ENCODE peak calls at places on chromosomes 6 and 20, in seven cellular contexts. V is tibial nerve, F is upper lobe of left lung, P is transverse colon, C is stomach, B is A549, R is sigmoid colon. S is an unnamed sample.

GRCh38 chr6:12545141-12545540 is 171.4 kb upstream of the PHACTR1 start:
- DNase-seq in P (no peak), V (no peak), R (no peak), C (no peak), F (no peak), B (no peak), S (no peak)

GRCh38 chr6:158312672-158313397 is 570 bp downstream of the TULP4 start:
- DNase-seq in F (no peak), R (no peak), P (no peak), C (no peak), V (no peak), B (no peak), S (no peak)

GRCh38 chr6:159463440-159463839 is 229.6 kb downstream of the SOD2 start:
- DNase-seq in V (no peak), R (no peak), F (no peak), B (peak; percentile 5), P (no peak), C (no peak), S (no peak)

GRCh38 chr6:136782021-136782770 is 10.1 kb downstream of the MAP3K5 start:
- DNase-seq in C (no peak), F (no peak), V (no peak), B (no peak), R (no peak), P (no peak), S (no peak)

GRCh38 chr20:18637296-18637695 is 49.4 kb downstream of the DTD1 start:
- DNase-seq in R (no peak), V (no peak), F (no peak), P (no peak), B (no peak), C (no peak), S (no peak)

GRCh38 chr6:131288214-131288613 is 152.9 kb downstream of the AKAP7 start:
- DNase-seq in V (no peak), F (no peak), P (no peak), R (no peak), B (no peak), C (no peak), S (no peak)

GRCh38 chr20:45387274-45387673 is 9.1 kb upstream of the TP53TG5 start:
- DNase-seq in R (no peak), P (no peak), F (no peak), V (no peak), C (no peak), B (no peak), S (no peak)

GRCh38 chr20:5513975-5514516 is 197.3 kb upstream of the PROKR2 start:
- DNase-seq in C (no peak), F (no peak), R (no peak), P (peak; percentile 49), V (no peak), B (peak; percentile 88), S (no peak)

GRCh38 chr6:1796706-1797529 is 187.2 kb downstream of the FOXC1 start:
- DNase-seq in F (no peak), R (no peak), C (no peak), V (no peak), P (peak; percentile 30), B (no peak), S (no peak)

GRCh38 chr6:154550778-154551177 is 40.3 kb upstream of the CNKSR3 start:
- DNase-seq in C (no peak), R (no peak), P (no peak), B (no peak), V (no peak), F (no peak), S (no peak)

GRCh38 chr6:81842254-81842653 is 89.8 kb upstream of the TENT5A start:
- DNase-seq in F (no peak), B (no peak), P (no peak), V (no peak), C (no peak), R (no peak), S (no peak)

GRCh38 chr6:89375427-89375868 is 22.9 kb upstream of the UBE2J1 start:
- DNase-seq in P (peak; percentile 83), V (no peak), B (peak; percentile 62), C (peak; percentile 71), F (no peak), R (no peak), S (no peak)

GRCh38 chr6:6131492-6132109 is 124.9 kb upstream of the NRN1 start:
- DNase-seq in B (peak; percentile 23), P (no peak), C (no peak), F (no peak), V (no peak), R (no peak), S (no peak)

GRCh38 chr6:28657367-28657755 is 131.7 kb downstream of the GPX5 start:
- DNase-seq in P (no peak), C (no peak), F (no peak), R (no peak), V (no peak), B (no peak), S (no peak)

GRCh38 chr6:28658475-28659249 is 133.0 kb downstream of the GPX5 start:
- DNase-seq in P (no peak), R (no peak), F (no peak), C (no peak), V (no peak), B (no peak), S (no peak)

GRCh38 chr6:28655164-28655563 is 129.5 kb downstream of the GPX5 start:
- DNase-seq in P (no peak), R (no peak), F (no peak), V (no peak), C (no peak), B (no peak), S (no peak)

GRCh38 chr6:28657756-28658465 is 132.2 kb downstream of the GPX5 start:
- DNase-seq in P (peak; percentile 28), R (no peak), V (no peak), B (peak; percentile 58), F (no peak), C (no peak), S (peak; percentile 44)

GRCh38 chr6:28656715-28657114 is 131.0 kb downstream of the GPX5 start:
- DNase-seq in R (no peak), F (no peak), V (no peak), B (no peak), P (no peak), C (no peak), S (no peak)
- TF ChIP-seq CTCF in R (no peak), F (no peak), V (no peak), B (no peak), P (no peak), C (no peak), S (no peak)

GRCh38 chr20:38158701-38159325 is 6.3 kb downstream of the TGM2 start:
- DNase-seq in V (no peak), B (no peak), P (no peak), C (no peak), R (no peak), F (no peak), S (no peak)
- TF ChIP-seq EP300 in V (peak; percentile 31), B (no peak), P (no peak), C (no peak), R (no peak), F (peak; percentile 22), S (no peak)

DNA sequence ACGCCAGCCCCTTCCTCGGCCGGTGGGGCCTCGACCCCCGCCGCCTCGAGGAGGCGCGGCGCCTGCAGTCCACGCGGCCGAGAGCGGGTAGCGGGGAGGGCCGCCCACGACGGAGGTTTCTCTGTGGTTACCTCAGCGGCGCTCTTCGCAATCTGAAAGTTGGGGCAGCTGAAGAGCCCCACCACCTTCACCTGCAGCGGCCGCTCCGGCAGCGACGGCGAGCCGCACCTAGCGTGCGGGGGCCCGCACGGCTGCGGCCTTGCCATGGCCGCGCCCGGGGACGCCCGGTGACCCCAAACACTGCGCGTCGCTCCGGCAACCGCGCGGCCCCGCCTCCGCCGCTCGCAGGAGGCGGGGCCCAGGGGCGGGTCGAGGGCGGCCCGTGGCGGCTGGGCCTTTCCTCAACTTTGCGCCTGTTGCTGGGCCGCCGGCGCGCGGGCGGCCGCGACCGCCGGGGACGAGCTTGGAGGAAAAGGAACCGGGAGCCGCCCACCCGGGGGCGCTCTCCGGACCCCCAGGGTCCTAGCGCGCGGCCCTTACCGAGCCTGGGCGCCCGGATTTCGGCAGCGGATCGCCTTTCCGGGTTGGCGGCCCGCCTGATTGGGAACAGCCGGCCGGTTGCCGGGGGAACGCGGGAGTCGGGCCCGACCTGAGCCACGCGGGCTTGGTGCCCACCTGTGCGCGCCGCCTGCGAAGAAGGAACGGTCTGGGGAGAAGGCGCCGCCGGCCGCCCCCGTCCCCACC is at the start of the genes PPIL6 and SMPD2:
- DNase-seq in R (peak; percentile 95), C (peak; percentile 86), F (peak; percentile 99), P (peak; percentile 90), B (peak; percentile 83), V (peak; percentile 68), S (no peak)
- TF ChIP-seq CTCF in R (no peak), C (no peak), F (peak; percentile 50), P (no peak), B (peak; percentile 27), V (peak; percentile 26), S (peak; percentile 33)

GRCh38 chr6:43771210-43771857 is 1.3 kb downstream of the VEGFA start:
- DNase-seq in V (peak; percentile 41), R (peak; percentile 86), P (peak; percentile 78), C (peak; percentile 76), B (peak; percentile 49), F (peak; percentile 93), S (no peak)
- TF ChIP-seq EP300 in V (peak; percentile 74), R (no peak), P (no peak), C (no peak), B (no peak), F (no peak), S (no peak)

S was measured in GM12878.